ENCODE peak calls at places on chromosomes 3 and 15, in six cellular contexts. M is stimulated activated CD8-positive, alpha-beta memory T cell treated with anti-CD3 and anti-CD28 coated beads, Interleukin-4, amount 100 ng/mL, for 24 hours; A is iPS DF 19.7; U is OCI-LY7; H is neural crest cell; N is NAMALWA. L is an unnamed sample.

GRCh38 chr3:172367205-172368105 is 80.8 kb downstream of the GHSR start:
- DNase-seq in M (no peak), A (no peak), U (no peak), H (no peak), N (no peak), L (no peak)

GRCh38 chr3:190671658-190672057 is 157.8 kb downstream of the IL1RAP start:
- DNase-seq in M (no peak), A (no peak), U (no peak), H (no peak), N (no peak), L (no peak)

GRCh38 chr3:11613851-11614491 is 29.7 kb downstream of the VGLL4 start:
- DNase-seq in M (no peak), A (no peak), U (no peak), H (no peak), N (no peak), L (no peak)

GRCh38 chr3:100893108-100893507 is 100.1 kb downstream of the ABI3BP start:
- DNase-seq in M (no peak), A (no peak), U (no peak), H (no peak), N (no peak), L (no peak)

GRCh38 chr3:20668411-20668810 is 482.4 kb upstream of the SGO1 start:
- DNase-seq in M (no peak), A (peak; percentile 33), U (peak; percentile 2), H (no peak), N (peak; percentile 5), L (no peak)

GRCh38 chr3:178732824-178733223 is 196.6 kb downstream of the KCNMB2 start:
- DNase-seq in M (no peak), A (no peak), U (no peak), H (no peak), N (no peak), L (no peak)

GRCh38 chr3:182618085-182618732 is 175.1 kb upstream of the ATP11B start:
- DNase-seq in M (no peak), A (no peak), U (peak; percentile 77), H (peak; percentile 19), N (peak; percentile 68), L (no peak)

GRCh38 chr3:55622116-55622515 is 135.0 kb upstream of the WNT5A start:
- DNase-seq in M (no peak), A (no peak), U (no peak), H (no peak), N (no peak), L (no peak)

GRCh38 chr3:99854899-99855298 is 37.2 kb downstream of the CMSS1 start:
- DNase-seq in M (no peak), A (no peak), U (no peak), H (no peak), N (no peak), L (no peak)

GRCh38 chr3:152496716-152497115 is 228.0 kb downstream of the MBNL1 start:
- DNase-seq in M (no peak), A (no peak), U (no peak), H (no peak), N (no peak), L (no peak)

GRCh38 chr15:79179108-79179561 is 88.6 kb upstream of the RASGRF1 start:
- DNase-seq in M (no peak), A (no peak), U (no peak), H (no peak), N (no peak), L (no peak)

GRCh38 chr15:48721061-48721810 is 75.7 kb upstream of the FBN1 start:
- DNase-seq in M (no peak), A (no peak), U (no peak), H (no peak), N (no peak), L (peak; percentile 32)

GRCh38 chr3:186965141-186965879 is 35.0 kb downstream of the ST6GAL1 start:
- DNase-seq in M (no peak), A (no peak), U (no peak), H (no peak), N (no peak), L (no peak)

GRCh38 chr3:73255609-73256029 is 194.2 kb downstream of the EBLN2 start:
- DNase-seq in M (no peak), A (no peak), U (no peak), H (no peak), N (no peak), L (peak; percentile 14)

GRCh38 chr15:77877869-77878577 is 199.5 kb downstream of the TBC1D2B start:
- DNase-seq in M (no peak), A (no peak), U (no peak), H (no peak), N (no peak), L (no peak)

GRCh38 chr15:93719941-93720351 is 511.4 kb upstream of the MCTP2 start:
- DNase-seq in M (no peak), A (no peak), U (no peak), H (no peak), N (no peak), L (no peak)

GRCh38 chr15:28049594-28049993 is 49.5 kb downstream of the OCA2 start:
- DNase-seq in M (no peak), A (no peak), U (no peak), H (no peak), N (no peak), L (no peak)

GRCh38 chr3:11602441-11602840 is 41.3 kb downstream of the VGLL4 start:
- DNase-seq in M (no peak), A (no peak), U (no peak), H (no peak), N (no peak), L (no peak)

GRCh38 chr15:29674661-29675533 is 147.4 kb downstream of the TJP1 start:
- DNase-seq in M (no peak), A (peak; percentile 52), U (no peak), H (peak; percentile 69), N (no peak), L (no peak)

L was measured in CMK.